ENCODE peak calls at places on chromosomes 16 and 17, in ten cellular contexts. One of them, this sample, is unnamed.

GRCh38 chr17:79843917-79844815 is 4.9 kb upstream of the CBX4 start:
- DNase-seq in CD8-positive, alpha-beta T cell: peak; percentile 21
- DNase-seq in HS-5: peak; percentile 23
- DNase-seq in activated CD4-positive, alpha-beta memory T cell treated with anti-CD3 and anti-CD28 coated beads, Interleukin-2, amount 10 ng/mL, durations not matched to agents 7 days and 5 days: no peak
- DNase-seq in A549: peak; percentile 73
- DNase-seq in activated CD4-positive, alpha-beta T cell treated with anti-CD3 and anti-CD28 coated beads for 24 hours: no peak
- DNase-seq in pancreas: peak; percentile 72
- DNase-seq in stimulated activated CD4-positive, alpha-beta T cell treated with anti-CD3 and anti-CD28 coated beads, TNF-alpha, amount 100 ng/mL, for 4 hours: no peak
- DNase-seq in cortex of kidney: no peak
- DNase-seq in omental fat pad: no peak
- DNase-seq in this sample: peak; percentile 43

GRCh38 chr16:1688807-1689560 is 10.9 kb downstream of the JPT2 start:
- DNase-seq in activated CD4-positive, alpha-beta memory T cell treated with anti-CD3 and anti-CD28 coated beads, Interleukin-2, amount 10 ng/mL, durations not matched to agents 7 days and 5 days: no peak
- DNase-seq in CD8-positive, alpha-beta T cell: no peak
- DNase-seq in stimulated activated CD4-positive, alpha-beta T cell treated with anti-CD3 and anti-CD28 coated beads, TNF-alpha, amount 100 ng/mL, for 4 hours: no peak
- DNase-seq in A549: peak; percentile 89
- DNase-seq in HS-5: no peak
- DNase-seq in activated CD4-positive, alpha-beta T cell treated with anti-CD3 and anti-CD28 coated beads for 24 hours: no peak
- DNase-seq in pancreas: peak; percentile 51
- DNase-seq in cortex of kidney: no peak
- DNase-seq in omental fat pad: no peak
- DNase-seq in this sample: no peak

GRCh38 chr16:68345958-68346635 is 35.3 kb downstream of the PRMT7 start:
- DNase-seq in HS-5: no peak
- DNase-seq in omental fat pad: no peak
- DNase-seq in pancreas: no peak
- DNase-seq in A549: no peak
- DNase-seq in cortex of kidney: no peak
- DNase-seq in activated CD4-positive, alpha-beta memory T cell treated with anti-CD3 and anti-CD28 coated beads, Interleukin-2, amount 10 ng/mL, durations not matched to agents 7 days and 5 days: no peak
- DNase-seq in activated CD4-positive, alpha-beta T cell treated with anti-CD3 and anti-CD28 coated beads for 24 hours: no peak
- DNase-seq in CD8-positive, alpha-beta T cell: no peak
- DNase-seq in stimulated activated CD4-positive, alpha-beta T cell treated with anti-CD3 and anti-CD28 coated beads, TNF-alpha, amount 100 ng/mL, for 4 hours: no peak
- DNase-seq in this sample: no peak

GRCh38 chr16:81601008-81601428 is 156.4 kb downstream of the CMIP start:
- DNase-seq in pancreas: no peak
- DNase-seq in omental fat pad: no peak
- DNase-seq in activated CD4-positive, alpha-beta memory T cell treated with anti-CD3 and anti-CD28 coated beads, Interleukin-2, amount 10 ng/mL, durations not matched to agents 7 days and 5 days: no peak
- DNase-seq in cortex of kidney: no peak
- DNase-seq in CD8-positive, alpha-beta T cell: no peak
- DNase-seq in activated CD4-positive, alpha-beta T cell treated with anti-CD3 and anti-CD28 coated beads for 24 hours: no peak
- DNase-seq in HS-5: no peak
- DNase-seq in stimulated activated CD4-positive, alpha-beta T cell treated with anti-CD3 and anti-CD28 coated beads, TNF-alpha, amount 100 ng/mL, for 4 hours: no peak
- DNase-seq in A549: peak; percentile 62
- DNase-seq in this sample: no peak

GRCh38 chr17:76153640-76154039 is 12.6 kb upstream of the FOXJ1 start:
- DNase-seq in activated CD4-positive, alpha-beta memory T cell treated with anti-CD3 and anti-CD28 coated beads, Interleukin-2, amount 10 ng/mL, durations not matched to agents 7 days and 5 days: no peak
- DNase-seq in A549: no peak
- DNase-seq in stimulated activated CD4-positive, alpha-beta T cell treated with anti-CD3 and anti-CD28 coated beads, TNF-alpha, amount 100 ng/mL, for 4 hours: no peak
- DNase-seq in HS-5: no peak
- DNase-seq in pancreas: no peak
- DNase-seq in activated CD4-positive, alpha-beta T cell treated with anti-CD3 and anti-CD28 coated beads for 24 hours: no peak
- DNase-seq in CD8-positive, alpha-beta T cell: no peak
- DNase-seq in omental fat pad: no peak
- DNase-seq in cortex of kidney: no peak
- DNase-seq in this sample: peak; percentile 5

GRCh38 chr16:70551788-70552187 is 28.2 kb downstream of the SF3B3 start:
- DNase-seq in stimulated activated CD4-positive, alpha-beta T cell treated with anti-CD3 and anti-CD28 coated beads, TNF-alpha, amount 100 ng/mL, for 4 hours: no peak
- DNase-seq in cortex of kidney: no peak
- DNase-seq in pancreas: no peak
- DNase-seq in activated CD4-positive, alpha-beta T cell treated with anti-CD3 and anti-CD28 coated beads for 24 hours: no peak
- DNase-seq in CD8-positive, alpha-beta T cell: no peak
- DNase-seq in omental fat pad: no peak
- DNase-seq in A549: no peak
- DNase-seq in activated CD4-positive, alpha-beta memory T cell treated with anti-CD3 and anti-CD28 coated beads, Interleukin-2, amount 10 ng/mL, durations not matched to agents 7 days and 5 days: no peak
- DNase-seq in HS-5: no peak
- DNase-seq in this sample: no peak

GRCh38 chr16:80993293-80993691 is 13.4 kb downstream of the CMC2 start:
- DNase-seq in CD8-positive, alpha-beta T cell: no peak
- DNase-seq in activated CD4-positive, alpha-beta T cell treated with anti-CD3 and anti-CD28 coated beads for 24 hours: no peak
- DNase-seq in stimulated activated CD4-positive, alpha-beta T cell treated with anti-CD3 and anti-CD28 coated beads, TNF-alpha, amount 100 ng/mL, for 4 hours: no peak
- DNase-seq in HS-5: peak; percentile 61
- DNase-seq in pancreas: no peak
- DNase-seq in activated CD4-positive, alpha-beta memory T cell treated with anti-CD3 and anti-CD28 coated beads, Interleukin-2, amount 10 ng/mL, durations not matched to agents 7 days and 5 days: no peak
- DNase-seq in cortex of kidney: no peak
- DNase-seq in A549: no peak
- DNase-seq in omental fat pad: no peak
- DNase-seq in this sample: peak; percentile 63

GRCh38 chr16:69424935-69425784 is 741 bp downstream of the CYB5B start:
- DNase-seq in cortex of kidney: no peak
- DNase-seq in omental fat pad: no peak
- DNase-seq in A549: no peak
- DNase-seq in stimulated activated CD4-positive, alpha-beta T cell treated with anti-CD3 and anti-CD28 coated beads, TNF-alpha, amount 100 ng/mL, for 4 hours: no peak
- DNase-seq in activated CD4-positive, alpha-beta T cell treated with anti-CD3 and anti-CD28 coated beads for 24 hours: no peak
- DNase-seq in HS-5: no peak
- DNase-seq in activated CD4-positive, alpha-beta memory T cell treated with anti-CD3 and anti-CD28 coated beads, Interleukin-2, amount 10 ng/mL, durations not matched to agents 7 days and 5 days: no peak
- DNase-seq in pancreas: no peak
- DNase-seq in CD8-positive, alpha-beta T cell: no peak
- DNase-seq in this sample: no peak

GRCh38 chr17:42669705-42670198 is 7.0 kb downstream of the PLEKHH3 start:
- DNase-seq in HS-5: no peak
- DNase-seq in A549: no peak
- DNase-seq in omental fat pad: no peak
- DNase-seq in stimulated activated CD4-positive, alpha-beta T cell treated with anti-CD3 and anti-CD28 coated beads, TNF-alpha, amount 100 ng/mL, for 4 hours: no peak
- DNase-seq in cortex of kidney: no peak
- DNase-seq in CD8-positive, alpha-beta T cell: no peak
- DNase-seq in activated CD4-positive, alpha-beta memory T cell treated with anti-CD3 and anti-CD28 coated beads, Interleukin-2, amount 10 ng/mL, durations not matched to agents 7 days and 5 days: no peak
- DNase-seq in activated CD4-positive, alpha-beta T cell treated with anti-CD3 and anti-CD28 coated beads for 24 hours: no peak
- DNase-seq in pancreas: no peak
- DNase-seq in this sample: no peak

GRCh38 chr17:47850692-47851573 is at the start of gene SP6:
- DNase-seq in pancreas: peak; percentile 88
- DNase-seq in activated CD4-positive, alpha-beta T cell treated with anti-CD3 and anti-CD28 coated beads for 24 hours: peak; percentile 69
- DNase-seq in omental fat pad: peak; percentile 34
- DNase-seq in cortex of kidney: no peak
- DNase-seq in A549: peak; percentile 91
- DNase-seq in CD8-positive, alpha-beta T cell: peak; percentile 63
- DNase-seq in HS-5: peak; percentile 25
- DNase-seq in activated CD4-positive, alpha-beta memory T cell treated with anti-CD3 and anti-CD28 coated beads, Interleukin-2, amount 10 ng/mL, durations not matched to agents 7 days and 5 days: peak; percentile 65
- DNase-seq in stimulated activated CD4-positive, alpha-beta T cell treated with anti-CD3 and anti-CD28 coated beads, TNF-alpha, amount 100 ng/mL, for 4 hours: peak; percentile 59
- DNase-seq in this sample: no peak

GRCh38 chr16:66476328-66477027 is 49.4 kb downstream of the BEAN1 start:
- DNase-seq in stimulated activated CD4-positive, alpha-beta T cell treated with anti-CD3 and anti-CD28 coated beads, TNF-alpha, amount 100 ng/mL, for 4 hours: peak; percentile 17
- DNase-seq in pancreas: no peak
- DNase-seq in omental fat pad: no peak
- DNase-seq in activated CD4-positive, alpha-beta memory T cell treated with anti-CD3 and anti-CD28 coated beads, Interleukin-2, amount 10 ng/mL, durations not matched to agents 7 days and 5 days: peak; percentile 64
- DNase-seq in CD8-positive, alpha-beta T cell: no peak
- DNase-seq in activated CD4-positive, alpha-beta T cell treated with anti-CD3 and anti-CD28 coated beads for 24 hours: peak; percentile 38
- DNase-seq in A549: peak; percentile 28
- DNase-seq in cortex of kidney: no peak
- DNase-seq in HS-5: no peak
- DNase-seq in this sample: no peak

GRCh38 chr17:67478266-67479118 is 101.4 kb downstream of the PITPNC1 start:
- DNase-seq in activated CD4-positive, alpha-beta memory T cell treated with anti-CD3 and anti-CD28 coated beads, Interleukin-2, amount 10 ng/mL, durations not matched to agents 7 days and 5 days: no peak
- DNase-seq in pancreas: no peak
- DNase-seq in A549: no peak
- DNase-seq in omental fat pad: no peak
- DNase-seq in HS-5: no peak
- DNase-seq in activated CD4-positive, alpha-beta T cell treated with anti-CD3 and anti-CD28 coated beads for 24 hours: no peak
- DNase-seq in cortex of kidney: no peak
- DNase-seq in CD8-positive, alpha-beta T cell: peak; percentile 33
- DNase-seq in stimulated activated CD4-positive, alpha-beta T cell treated with anti-CD3 and anti-CD28 coated beads, TNF-alpha, amount 100 ng/mL, for 4 hours: no peak
- DNase-seq in this sample: no peak

GRCh38 chr16:66911801-66912200 is 6.9 kb downstream of the CDH16 start:
- DNase-seq in pancreas: no peak
- DNase-seq in HS-5: no peak
- DNase-seq in A549: no peak
- DNase-seq in activated CD4-positive, alpha-beta memory T cell treated with anti-CD3 and anti-CD28 coated beads, Interleukin-2, amount 10 ng/mL, durations not matched to agents 7 days and 5 days: no peak
- DNase-seq in CD8-positive, alpha-beta T cell: no peak
- DNase-seq in activated CD4-positive, alpha-beta T cell treated with anti-CD3 and anti-CD28 coated beads for 24 hours: no peak
- DNase-seq in omental fat pad: no peak
- DNase-seq in stimulated activated CD4-positive, alpha-beta T cell treated with anti-CD3 and anti-CD28 coated beads, TNF-alpha, amount 100 ng/mL, for 4 hours: no peak
- DNase-seq in cortex of kidney: no peak
- DNase-seq in this sample: no peak

GRCh38 chr16:70472786-70473433 is 18.5 kb downstream of the FCSK start:
- DNase-seq in CD8-positive, alpha-beta T cell: no peak
- DNase-seq in A549: no peak
- DNase-seq in HS-5: no peak
- DNase-seq in activated CD4-positive, alpha-beta memory T cell treated with anti-CD3 and anti-CD28 coated beads, Interleukin-2, amount 10 ng/mL, durations not matched to agents 7 days and 5 days: no peak
- DNase-seq in pancreas: no peak
- DNase-seq in cortex of kidney: no peak
- DNase-seq in omental fat pad: no peak
- DNase-seq in activated CD4-positive, alpha-beta T cell treated with anti-CD3 and anti-CD28 coated beads for 24 hours: no peak
- DNase-seq in stimulated activated CD4-positive, alpha-beta T cell treated with anti-CD3 and anti-CD28 coated beads, TNF-alpha, amount 100 ng/mL, for 4 hours: no peak
- DNase-seq in this sample: no peak

GRCh38 chr16:29825145-29826044 is 5.1 kb downstream of the MVP start:
- DNase-seq in CD8-positive, alpha-beta T cell: no peak
- DNase-seq in omental fat pad: no peak
- DNase-seq in A549: peak; percentile 78
- DNase-seq in cortex of kidney: no peak
- DNase-seq in HS-5: peak; percentile 89
- DNase-seq in pancreas: no peak
- DNase-seq in activated CD4-positive, alpha-beta memory T cell treated with anti-CD3 and anti-CD28 coated beads, Interleukin-2, amount 10 ng/mL, durations not matched to agents 7 days and 5 days: peak; percentile 49
- DNase-seq in activated CD4-positive, alpha-beta T cell treated with anti-CD3 and anti-CD28 coated beads for 24 hours: no peak
- DNase-seq in stimulated activated CD4-positive, alpha-beta T cell treated with anti-CD3 and anti-CD28 coated beads, TNF-alpha, amount 100 ng/mL, for 4 hours: no peak
- DNase-seq in this sample: no peak

GRCh38 chr16:54493594-54493993 is 207.0 kb upstream of the IRX3 start:
- DNase-seq in activated CD4-positive, alpha-beta T cell treated with anti-CD3 and anti-CD28 coated beads for 24 hours: no peak
- DNase-seq in HS-5: peak; percentile 19
- DNase-seq in A549: no peak
- DNase-seq in CD8-positive, alpha-beta T cell: no peak
- DNase-seq in stimulated activated CD4-positive, alpha-beta T cell treated with anti-CD3 and anti-CD28 coated beads, TNF-alpha, amount 100 ng/mL, for 4 hours: no peak
- DNase-seq in activated CD4-positive, alpha-beta memory T cell treated with anti-CD3 and anti-CD28 coated beads, Interleukin-2, amount 10 ng/mL, durations not matched to agents 7 days and 5 days: no peak
- DNase-seq in pancreas: no peak
- DNase-seq in omental fat pad: no peak
- DNase-seq in cortex of kidney: no peak
- DNase-seq in this sample: no peak

GRCh38 chr17:79370126-79370525 is 240.7 kb downstream of the RBFOX3 start:
- DNase-seq in stimulated activated CD4-positive, alpha-beta T cell treated with anti-CD3 and anti-CD28 coated beads, TNF-alpha, amount 100 ng/mL, for 4 hours: no peak
- DNase-seq in pancreas: no peak
- DNase-seq in activated CD4-positive, alpha-beta memory T cell treated with anti-CD3 and anti-CD28 coated beads, Interleukin-2, amount 10 ng/mL, durations not matched to agents 7 days and 5 days: no peak
- DNase-seq in omental fat pad: no peak
- DNase-seq in HS-5: no peak
- DNase-seq in CD8-positive, alpha-beta T cell: no peak
- DNase-seq in cortex of kidney: no peak
- DNase-seq in A549: no peak
- DNase-seq in activated CD4-positive, alpha-beta T cell treated with anti-CD3 and anti-CD28 coated beads for 24 hours: no peak
- DNase-seq in this sample: no peak

GRCh38 chr17:7837375-7838290 is 3.6 kb downstream of the KDM6B start:
- DNase-seq in cortex of kidney: no peak
- DNase-seq in pancreas: no peak
- DNase-seq in activated CD4-positive, alpha-beta memory T cell treated with anti-CD3 and anti-CD28 coated beads, Interleukin-2, amount 10 ng/mL, durations not matched to agents 7 days and 5 days: no peak
- DNase-seq in HS-5: no peak
- DNase-seq in stimulated activated CD4-positive, alpha-beta T cell treated with anti-CD3 and anti-CD28 coated beads, TNF-alpha, amount 100 ng/mL, for 4 hours: no peak
- DNase-seq in CD8-positive, alpha-beta T cell: no peak
- DNase-seq in omental fat pad: no peak
- DNase-seq in activated CD4-positive, alpha-beta T cell treated with anti-CD3 and anti-CD28 coated beads for 24 hours: no peak
- DNase-seq in A549: no peak
- DNase-seq in this sample: no peak

GRCh38 chr16:88907768-88908167 is 41.3 kb upstream of the PABPN1L start:
- DNase-seq in A549: no peak
- DNase-seq in stimulated activated CD4-positive, alpha-beta T cell treated with anti-CD3 and anti-CD28 coated beads, TNF-alpha, amount 100 ng/mL, for 4 hours: no peak
- DNase-seq in activated CD4-positive, alpha-beta memory T cell treated with anti-CD3 and anti-CD28 coated beads, Interleukin-2, amount 10 ng/mL, durations not matched to agents 7 days and 5 days: no peak
- DNase-seq in omental fat pad: no peak
- DNase-seq in CD8-positive, alpha-beta T cell: no peak
- DNase-seq in cortex of kidney: no peak
- DNase-seq in activated CD4-positive, alpha-beta T cell treated with anti-CD3 and anti-CD28 coated beads for 24 hours: no peak
- DNase-seq in HS-5: no peak
- DNase-seq in pancreas: no peak
- DNase-seq in this sample: no peak

GRCh38 chr16:77437859-77438258 is 3.0 kb upstream of the ADAMTS18 start:
- DNase-seq in A549: no peak
- DNase-seq in HS-5: no peak
- DNase-seq in stimulated activated CD4-positive, alpha-beta T cell treated with anti-CD3 and anti-CD28 coated beads, TNF-alpha, amount 100 ng/mL, for 4 hours: no peak
- DNase-seq in cortex of kidney: no peak
- DNase-seq in CD8-positive, alpha-beta T cell: no peak
- DNase-seq in pancreas: no peak
- DNase-seq in omental fat pad: no peak
- DNase-seq in activated CD4-positive, alpha-beta T cell treated with anti-CD3 and anti-CD28 coated beads for 24 hours: no peak
- DNase-seq in activated CD4-positive, alpha-beta memory T cell treated with anti-CD3 and anti-CD28 coated beads, Interleukin-2, amount 10 ng/mL, durations not matched to agents 7 days and 5 days: no peak
- DNase-seq in this sample: no peak

GRCh38 chr17:3963214-3964201 is 729 bp downstream of the ATP2A3 start:
- DNase-seq in activated CD4-positive, alpha-beta T cell treated with anti-CD3 and anti-CD28 coated beads for 24 hours: peak; percentile 49
- DNase-seq in activated CD4-positive, alpha-beta memory T cell treated with anti-CD3 and anti-CD28 coated beads, Interleukin-2, amount 10 ng/mL, durations not matched to agents 7 days and 5 days: peak; percentile 82
- DNase-seq in pancreas: no peak
- DNase-seq in A549: no peak
- DNase-seq in CD8-positive, alpha-beta T cell: peak; percentile 88
- DNase-seq in stimulated activated CD4-positive, alpha-beta T cell treated with anti-CD3 and anti-CD28 coated beads, TNF-alpha, amount 100 ng/mL, for 4 hours: peak; percentile 41
- DNase-seq in cortex of kidney: no peak
- DNase-seq in HS-5: no peak
- DNase-seq in omental fat pad: no peak
- DNase-seq in this sample: no peak

GRCh38 chr16:70454221-70455034 is at the start of gene FCSK:
- DNase-seq in activated CD4-positive, alpha-beta T cell treated with anti-CD3 and anti-CD28 coated beads for 24 hours: peak; percentile 49
- DNase-seq in pancreas: peak; percentile 68
- DNase-seq in HS-5: peak; percentile 35
- DNase-seq in A549: peak; percentile 94
- DNase-seq in activated CD4-positive, alpha-beta memory T cell treated with anti-CD3 and anti-CD28 coated beads, Interleukin-2, amount 10 ng/mL, durations not matched to agents 7 days and 5 days: peak; percentile 68
- DNase-seq in cortex of kidney: no peak
- DNase-seq in stimulated activated CD4-positive, alpha-beta T cell treated with anti-CD3 and anti-CD28 coated beads, TNF-alpha, amount 100 ng/mL, for 4 hours: peak; percentile 42
- DNase-seq in CD8-positive, alpha-beta T cell: peak; percentile 66
- DNase-seq in omental fat pad: no peak
- DNase-seq in this sample: no peak

GRCh38 chr17:70677783-70678647 is 508.7 kb downstream of the KCNJ2 start:
- DNase-seq in activated CD4-positive, alpha-beta memory T cell treated with anti-CD3 and anti-CD28 coated beads, Interleukin-2, amount 10 ng/mL, durations not matched to agents 7 days and 5 days: no peak
- DNase-seq in A549: no peak
- DNase-seq in CD8-positive, alpha-beta T cell: no peak
- DNase-seq in stimulated activated CD4-positive, alpha-beta T cell treated with anti-CD3 and anti-CD28 coated beads, TNF-alpha, amount 100 ng/mL, for 4 hours: no peak
- DNase-seq in activated CD4-positive, alpha-beta T cell treated with anti-CD3 and anti-CD28 coated beads for 24 hours: no peak
- DNase-seq in pancreas: no peak
- DNase-seq in omental fat pad: no peak
- DNase-seq in HS-5: no peak
- DNase-seq in cortex of kidney: no peak
- DNase-seq in this sample: no peak

GRCh38 chr17:37450090-37450489 is 39.6 kb upstream of the DUSP14 start:
- DNase-seq in A549: no peak
- DNase-seq in cortex of kidney: no peak
- DNase-seq in HS-5: no peak
- DNase-seq in CD8-positive, alpha-beta T cell: no peak
- DNase-seq in activated CD4-positive, alpha-beta memory T cell treated with anti-CD3 and anti-CD28 coated beads, Interleukin-2, amount 10 ng/mL, durations not matched to agents 7 days and 5 days: no peak
- DNase-seq in pancreas: no peak
- DNase-seq in activated CD4-positive, alpha-beta T cell treated with anti-CD3 and anti-CD28 coated beads for 24 hours: no peak
- DNase-seq in stimulated activated CD4-positive, alpha-beta T cell treated with anti-CD3 and anti-CD28 coated beads, TNF-alpha, amount 100 ng/mL, for 4 hours: no peak
- DNase-seq in omental fat pad: no peak
- DNase-seq in this sample: no peak

GRCh38 chr16:9092282-9092962 is 978 bp downstream of the HAPSTR1 start:
- DNase-seq in CD8-positive, alpha-beta T cell: peak; percentile 64
- DNase-seq in cortex of kidney: no peak
- DNase-seq in pancreas: peak; percentile 36
- DNase-seq in A549: no peak
- DNase-seq in activated CD4-positive, alpha-beta T cell treated with anti-CD3 and anti-CD28 coated beads for 24 hours: peak; percentile 18
- DNase-seq in HS-5: no peak
- DNase-seq in activated CD4-positive, alpha-beta memory T cell treated with anti-CD3 and anti-CD28 coated beads, Interleukin-2, amount 10 ng/mL, durations not matched to agents 7 days and 5 days: peak; percentile 56
- DNase-seq in omental fat pad: no peak
- DNase-seq in stimulated activated CD4-positive, alpha-beta T cell treated with anti-CD3 and anti-CD28 coated beads, TNF-alpha, amount 100 ng/mL, for 4 hours: peak; percentile 15
- DNase-seq in this sample: no peak

GRCh38 chr16:3945751-3946603 is 65.5 kb upstream of the CREBBP start:
- DNase-seq in activated CD4-positive, alpha-beta T cell treated with anti-CD3 and anti-CD28 coated beads for 24 hours: no peak
- DNase-seq in pancreas: no peak
- DNase-seq in cortex of kidney: no peak
- DNase-seq in omental fat pad: peak; percentile 67
- DNase-seq in stimulated activated CD4-positive, alpha-beta T cell treated with anti-CD3 and anti-CD28 coated beads, TNF-alpha, amount 100 ng/mL, for 4 hours: no peak
- DNase-seq in HS-5: peak; percentile 90
- DNase-seq in activated CD4-positive, alpha-beta memory T cell treated with anti-CD3 and anti-CD28 coated beads, Interleukin-2, amount 10 ng/mL, durations not matched to agents 7 days and 5 days: no peak
- DNase-seq in A549: peak; percentile 60
- DNase-seq in CD8-positive, alpha-beta T cell: no peak
- DNase-seq in this sample: peak; percentile 96

GRCh38 chr16:2034695-2035430 is 8.2 kb downstream of the NHERF2 start:
- DNase-seq in HS-5: no peak
- DNase-seq in cortex of kidney: no peak
- DNase-seq in activated CD4-positive, alpha-beta memory T cell treated with anti-CD3 and anti-CD28 coated beads, Interleukin-2, amount 10 ng/mL, durations not matched to agents 7 days and 5 days: no peak
- DNase-seq in activated CD4-positive, alpha-beta T cell treated with anti-CD3 and anti-CD28 coated beads for 24 hours: no peak
- DNase-seq in CD8-positive, alpha-beta T cell: no peak
- DNase-seq in pancreas: no peak
- DNase-seq in stimulated activated CD4-positive, alpha-beta T cell treated with anti-CD3 and anti-CD28 coated beads, TNF-alpha, amount 100 ng/mL, for 4 hours: no peak
- DNase-seq in omental fat pad: no peak
- DNase-seq in A549: no peak
- DNase-seq in this sample: no peak

GRCh38 chr17:77611791-77612466 is 346.6 kb upstream of the TNRC6C start:
- DNase-seq in omental fat pad: no peak
- DNase-seq in CD8-positive, alpha-beta T cell: no peak
- DNase-seq in cortex of kidney: no peak
- DNase-seq in stimulated activated CD4-positive, alpha-beta T cell treated with anti-CD3 and anti-CD28 coated beads, TNF-alpha, amount 100 ng/mL, for 4 hours: no peak
- DNase-seq in activated CD4-positive, alpha-beta T cell treated with anti-CD3 and anti-CD28 coated beads for 24 hours: no peak
- DNase-seq in activated CD4-positive, alpha-beta memory T cell treated with anti-CD3 and anti-CD28 coated beads, Interleukin-2, amount 10 ng/mL, durations not matched to agents 7 days and 5 days: no peak
- DNase-seq in HS-5: no peak
- DNase-seq in A549: no peak
- DNase-seq in pancreas: no peak
- DNase-seq in this sample: no peak

This sample was measured in GM04504.